ENCODE peak calls at places on chromosomes 11 and 22, in seven cellular contexts. U is HCT116, G is Panc1, P is A549, E is GM23338, Q is GM12878, M is K562. V is an unnamed sample.

GRCh38 chr22:38923463-38924196 is 33.8 kb upstream of the APOBEC3A start:
- DNase-seq in U (peak), G (peak), P (peak), E (peak), Q (no peak), M (peak), V (no peak)

GRCh38 chr22:43474161-43475101 is 62.6 kb downstream of the MPPED1 start:
- DNase-seq in U (no peak), G (no peak), P (no peak), E (no peak), Q (no peak), M (no peak), V (no peak)

GRCh38 chr11:26578998-26579635 is 7.1 kb upstream of the MUC15 start:
- DNase-seq in U (no peak), G (no peak), P (no peak), E (no peak), Q (no peak), M (no peak), V (no peak)

GRCh38 chr11:12189543-12190235 is 79.3 kb downstream of the MICAL2 start:
- DNase-seq in U (no peak), G (no peak), P (no peak), E (no peak), Q (no peak), M (no peak), V (no peak)

GRCh38 chr11:104526006-104526405 is 362.1 kb upstream of the PDGFD start:
- DNase-seq in U (no peak), G (no peak), P (no peak), E (no peak), Q (no peak), M (no peak), V (no peak)

GRCh38 chr22:50684501-50684900 is 11.9 kb downstream of the SHANK3 start:
- DNase-seq in U (no peak), G (no peak), P (no peak), E (no peak), Q (no peak), M (no peak), V (no peak)

GRCh38 chr11:2834893-2835767 is 50.4 kb downstream of the CDKN1C start:
- DNase-seq in U (no peak), G (no peak), P (no peak), E (no peak), Q (no peak), M (no peak), V (no peak)

GRCh38 chr11:67006029-67006884 is 16.7 kb upstream of the SYT12 start:
- DNase-seq in U (peak), G (no peak), P (peak), E (peak), Q (no peak), M (peak), V (peak)

GRCh38 chr11:1457326-1457680 is 29.3 kb downstream of the MOB2 start:
- DNase-seq in U (no peak), G (no peak), P (no peak), E (no peak), Q (no peak), M (no peak), V (no peak)

GRCh38 chr22:24964441-24964840 is 11.9 kb downstream of the KIAA1671 start:
- DNase-seq in U (no peak), G (no peak), P (no peak), E (no peak), Q (no peak), M (no peak), V (no peak)

GRCh38 chr11:19795082-19795481 is 82.4 kb downstream of the NAV2 start:
- DNase-seq in U (no peak), G (no peak), P (no peak), E (no peak), Q (no peak), M (no peak), V (no peak)

GRCh38 chr11:102268083-102268984 is 49.0 kb upstream of the BIRC3 start:
- DNase-seq in U (peak), G (peak), P (peak), E (peak), Q (peak), M (peak), V (no peak)

GRCh38 chr22:25383892-25384291 is 164.5 kb downstream of the CRYBB2 start:
- DNase-seq in U (no peak), G (no peak), P (no peak), E (no peak), Q (no peak), M (no peak), V (no peak)

GRCh38 chr11:134517621-134518293 is 105.7 kb upstream of the B3GAT1 start:
- DNase-seq in U (no peak), G (no peak), P (no peak), E (no peak), Q (no peak), M (no peak), V (no peak)

GRCh38 chr11:34072831-34073230 is 21.3 kb downstream of the CAPRIN1 start:
- DNase-seq in U (no peak), G (no peak), P (no peak), E (no peak), Q (no peak), M (no peak), V (no peak)

GRCh38 chr11:16028406-16028805 is 327.9 kb downstream of the SOX6 start:
- DNase-seq in U (no peak), G (no peak), P (no peak), E (no peak), Q (no peak), M (no peak), V (no peak)

GRCh38 chr22:37639771-37640590 is 512 bp downstream of the SH3BP1 start:
- DNase-seq in U (no peak), G (no peak), P (no peak), E (peak), Q (no peak), M (peak), V (peak)

GRCh38 chr22:48358886-48359612 is 1468.6 kb downstream of the BRD1 start:
- DNase-seq in U (no peak), G (no peak), P (no peak), E (no peak), Q (no peak), M (no peak), V (no peak)

GRCh38 chr11:1759151-1759850 is 4.4 kb downstream of the CTSD start:
- DNase-seq in U (no peak), G (no peak), P (no peak), E (no peak), Q (no peak), M (no peak), V (no peak)

GRCh38 chr11:66951927-66952337 is 6.3 kb downstream of the PC start:
- DNase-seq in U (no peak), G (no peak), P (no peak), E (no peak), Q (no peak), M (no peak), V (no peak)

GRCh38 chr11:114133548-114134329 is 74.2 kb downstream of the ZBTB16 start:
- DNase-seq in U (no peak), G (no peak), P (no peak), E (no peak), Q (no peak), M (no peak), V (no peak)

GRCh38 chr11:83865636-83866461 is 579.7 kb upstream of the CCDC90B start:
- DNase-seq in U (no peak), G (no peak), P (no peak), E (no peak), Q (no peak), M (no peak), V (no peak)

GRCh38 chr11:134292661-134293060 is 16.5 kb downstream of the GLB1L3 start:
- DNase-seq in U (no peak), G (no peak), P (no peak), E (no peak), Q (no peak), M (no peak), V (no peak)

GRCh38 chr11:77188912-77189491 is 61.0 kb downstream of the MYO7A start:
- DNase-seq in U (no peak), G (no peak), P (no peak), E (peak), Q (no peak), M (no peak), V (no peak)

GRCh38 chr11:108498046-108498815 is at the start of gene POGLUT3:
- DNase-seq in U (no peak), G (no peak), P (peak), E (peak), Q (no peak), M (peak), V (peak)

GRCh38 chr22:50516068-50516467 is 8.0 kb downstream of the NCAPH2 start:
- DNase-seq in U (no peak), G (no peak), P (no peak), E (no peak), Q (no peak), M (no peak), V (no peak)

GRCh38 chr11:99687320-99687719 is 666.6 kb downstream of the CNTN5 start:
- DNase-seq in U (no peak), G (no peak), P (no peak), E (no peak), Q (no peak), M (no peak), V (no peak)

GRCh38 chr11:78042858-78043257 is 19.8 kb upstream of the KCTD14 start:
- DNase-seq in U (no peak), G (no peak), P (no peak), E (no peak), Q (no peak), M (no peak), V (no peak)

GRCh38 chr11:93767018-93767417 is 17.1 kb upstream of the MED17 start:
- DNase-seq in U (no peak), G (no peak), P (no peak), E (peak), Q (no peak), M (no peak), V (no peak)

GRCh38 chr11:86811637-86812321 is 11.4 kb downstream of the PRSS23 start:
- DNase-seq in U (peak), G (no peak), P (peak), E (peak), Q (no peak), M (no peak), V (no peak)

DNA sequence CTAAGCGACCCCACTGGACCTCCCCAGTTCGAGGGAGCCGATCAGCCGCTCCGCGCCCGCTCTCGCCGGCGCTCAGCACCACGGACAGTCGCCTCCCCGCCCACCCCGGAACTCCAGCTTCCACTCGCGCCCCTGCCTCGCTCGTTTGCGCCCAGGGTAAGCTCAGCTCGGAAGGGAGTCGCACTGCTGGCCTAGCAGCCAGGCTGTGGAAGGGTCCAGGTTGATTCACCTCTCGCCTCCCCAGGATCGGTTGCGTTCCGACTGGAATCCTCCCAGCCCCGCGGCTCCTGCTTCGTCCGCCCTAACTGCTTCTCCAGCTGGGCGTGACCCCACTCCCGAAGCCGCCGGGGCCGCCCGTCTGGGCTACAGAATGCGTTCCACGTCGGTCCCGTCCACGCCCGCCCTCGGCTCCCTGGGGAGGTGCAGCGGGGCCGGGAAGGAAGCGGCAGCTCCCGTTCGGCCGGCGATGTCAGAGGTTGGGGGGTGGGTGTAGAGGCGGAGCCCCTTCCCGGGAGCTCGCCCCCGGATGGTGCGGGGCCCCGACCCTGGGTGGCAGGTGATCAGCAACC is 343 bp downstream of the SCN3B start:
- DNase-seq in U (no peak), G (no peak), P (peak), E (peak), Q (no peak), M (peak), V (no peak)
- TF ChIP-seq REST in U (peak), G (peak), P (peak), E (peak), Q (peak), M (peak), V (peak)

GRCh38 chr11:45988922-45989321 is 66.5 kb downstream of the LARGE2 start:
- DNase-seq in U (no peak), G (no peak), P (no peak), E (no peak), Q (no peak), M (no peak), V (no peak)
- TF ChIP-seq REST in U (no peak), G (no peak), P (no peak), E (no peak), Q (no peak), M (no peak), V (no peak)

GRCh38 chr11:69114811-69115523 is 40.8 kb upstream of the SMIM38 start:
- DNase-seq in U (no peak), G (no peak), P (no peak), E (no peak), Q (no peak), M (no peak), V (no peak)

GRCh38 chr11:69116671-69117070 is 39.1 kb upstream of the SMIM38 start:
- DNase-seq in U (no peak), G (no peak), P (no peak), E (no peak), Q (no peak), M (no peak), V (no peak)

GRCh38 chr11:69114362-69114761 is 41.4 kb upstream of the SMIM38 start:
- DNase-seq in U (no peak), G (no peak), P (no peak), E (no peak), Q (no peak), M (no peak), V (no peak)

GRCh38 chr11:69113646-69114340 is 41.9 kb upstream of the SMIM38 start:
- DNase-seq in U (no peak), G (no peak), P (no peak), E (no peak), Q (no peak), M (no peak), V (no peak)

DNA sequence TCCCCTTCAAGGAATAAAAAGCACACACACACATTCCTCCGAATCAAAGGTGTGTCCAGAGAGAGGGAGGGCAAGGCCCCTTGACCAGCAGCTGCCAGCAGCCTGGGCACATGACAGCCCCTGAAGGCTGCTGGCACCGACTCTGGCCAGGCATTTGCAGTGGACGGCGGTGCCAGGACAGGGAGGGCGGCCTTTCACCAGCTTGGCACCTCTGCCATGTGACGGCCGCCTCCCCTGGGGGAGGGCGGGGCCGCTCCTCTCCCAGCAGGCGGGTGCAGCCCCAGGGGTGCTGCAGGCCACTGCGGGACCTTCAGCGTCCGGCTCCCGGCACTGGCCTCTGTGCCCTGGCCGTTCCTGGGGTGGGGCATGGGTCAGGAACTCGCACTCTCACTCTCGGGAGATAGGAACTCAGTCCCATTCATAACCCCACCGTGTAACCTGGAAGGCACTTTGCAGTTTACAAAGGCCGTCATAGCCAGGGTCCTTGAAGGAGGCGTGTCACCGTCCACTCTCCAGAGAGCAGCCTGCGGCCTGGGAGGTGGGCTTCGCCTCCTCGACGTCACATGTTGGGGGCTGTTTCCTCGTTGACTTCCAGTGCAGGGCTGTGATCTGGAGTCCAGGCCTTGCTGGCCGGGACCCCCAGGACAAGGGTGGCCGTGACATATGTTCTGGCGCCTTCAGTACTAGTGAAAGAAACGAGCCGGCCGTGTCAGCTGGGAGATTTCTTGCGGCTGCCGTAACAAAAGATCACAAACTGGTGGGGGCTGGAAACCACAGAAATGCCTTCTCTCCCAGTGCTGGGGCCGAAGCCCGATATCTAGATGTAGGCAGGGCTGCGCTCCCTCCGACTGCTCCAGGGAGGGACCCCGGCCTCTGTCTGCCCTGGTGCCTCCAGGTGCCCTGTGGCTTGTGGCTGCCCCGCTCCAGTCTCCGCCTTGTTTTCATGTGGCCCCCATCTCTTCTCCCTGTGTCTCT is 39.9 kb upstream of the SMIM38 start:
- DNase-seq in U (no peak), G (no peak), P (no peak), E (no peak), Q (no peak), M (peak), V (no peak)
- TF ChIP-seq REST in U (no peak), G (no peak), P (no peak), E (no peak), Q (no peak), M (no peak), V (no peak)

GRCh38 chr11:126834149-126834548 is 166.4 kb downstream of the KIRREL3 start:
- DNase-seq in U (no peak), G (no peak), P (no peak), E (no peak), Q (no peak), M (no peak), V (no peak)
- TF ChIP-seq REST in U (no peak), G (no peak), P (no peak), E (no peak), Q (no peak), M (no peak), V (no peak)

GRCh38 chr22:36635483-36635882 is 68.1 kb downstream of the CACNG2 start:
- DNase-seq in U (no peak), G (no peak), P (no peak), E (no peak), Q (no peak), M (no peak), V (no peak)
- TF ChIP-seq REST in U (no peak), G (no peak), P (no peak), E (no peak), Q (no peak), M (no peak), V (no peak)

V was measured in HL-60.